ENCODE peak calls at places on chromosome 4, in six cellular contexts. F is HFF-Myc; R is body of pancreas; Z is pancreas; L is CD4-positive, alpha-beta T cell; Y is cardiac muscle cell. T is an unnamed sample.

GRCh38 chr4:52376107-52376704 is 282.9 kb downstream of the USP46 start:
- DNase-seq in Y (peak; percentile 73), Z (no peak), F (peak; percentile 24), L (no peak), R (no peak), T (peak; percentile 42)

GRCh38 chr4:47926667-47927258 is 12.4 kb upstream of the NFXL1 start:
- DNase-seq in F (no peak), Z (peak; percentile 43), R (peak; percentile 65), L (peak; percentile 30), Y (peak; percentile 89), T (peak; percentile 71)

GRCh38 chr4:78610546-78611214 is 59.1 kb downstream of the ANXA3 start:
- DNase-seq in L (no peak), Z (no peak), Y (no peak), F (peak; percentile 46), R (no peak), T (no peak)

GRCh38 chr4:2755821-2756690 is at the start of gene TNIP2:
- DNase-seq in Y (peak; percentile 88), L (peak; percentile 71), F (no peak), R (peak; percentile 92), Z (peak; percentile 88), T (peak; percentile 74)

GRCh38 chr4:139315221-139315675 is 13.0 kb upstream of the NDUFC1 start:
- DNase-seq in R (no peak), L (no peak), Y (no peak), F (no peak), Z (no peak), T (no peak)

GRCh38 chr4:119570401-119570800 is 58.2 kb downstream of the PDE5A start:
- DNase-seq in F (no peak), Z (no peak), L (no peak), Y (no peak), R (no peak), T (no peak)

GRCh38 chr4:168398589-168398988 is 80.0 kb upstream of the DDX60 start:
- DNase-seq in L (no peak), F (no peak), Z (no peak), Y (no peak), R (no peak), T (no peak)

GRCh38 chr4:6027392-6027791 is 9.2 kb upstream of the C4orf50 start:
- DNase-seq in R (no peak), Z (no peak), F (no peak), Y (no peak), L (no peak), T (no peak)

GRCh38 chr4:17690898-17691297 is 76.5 kb downstream of the MED28 start:
- DNase-seq in R (no peak), Y (no peak), L (no peak), Z (no peak), F (no peak), T (no peak)

GRCh38 chr4:3527914-3528876 is 4.0 kb downstream of the LRPAP1 start:
- DNase-seq in F (no peak), Y (peak; percentile 74), L (no peak), Z (peak; percentile 13), R (no peak), T (no peak)

GRCh38 chr4:126851391-126851790 is 781.4 kb upstream of the INTU start:
- DNase-seq in Z (no peak), Y (no peak), L (no peak), R (no peak), F (peak; percentile 21), T (no peak)

GRCh38 chr4:101347557-101348366 is 436 bp upstream of the PPP3CA start:
- DNase-seq in F (peak; percentile 84), Z (peak; percentile 99), L (peak; percentile 99), R (peak; percentile 99), Y (peak; percentile 98), T (peak; percentile 100)
- TF ChIP-seq CTCF in F (no peak), Z (no peak), L (no peak), R (no peak), Y (peak; percentile 23), T (no peak)

DNA sequence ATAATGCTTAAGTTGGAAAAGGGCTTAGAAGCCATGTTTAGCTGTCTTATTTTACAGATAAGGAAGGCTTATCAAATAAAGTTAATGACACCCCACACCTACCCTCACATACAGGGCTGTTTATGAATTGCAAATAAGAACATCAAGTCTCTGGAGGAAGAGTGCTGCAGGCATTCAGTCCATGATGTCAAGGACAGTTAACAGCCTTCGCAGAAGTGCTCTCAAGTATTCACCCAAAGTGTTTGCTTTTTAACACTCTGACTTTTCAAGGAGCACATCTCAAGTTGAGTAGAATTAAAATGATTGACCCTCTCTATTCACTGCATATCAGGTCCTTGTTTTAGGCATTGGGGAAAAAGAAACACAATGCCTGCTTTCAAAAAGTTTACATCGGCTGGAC is 328.7 kb downstream of the LDB2 start:
- DNase-seq in R (no peak), L (no peak), Y (no peak), Z (no peak), F (no peak), T (no peak)
- TF ChIP-seq CTCF in R (no peak), L (no peak), Y (no peak), Z (no peak), F (no peak), T (no peak)

GRCh38 chr4:41750158-41750623 is 1.7 kb upstream of the PHOX2B start:
- DNase-seq in Y (no peak), Z (no peak), R (no peak), L (no peak), F (no peak), T (no peak)

GRCh38 chr4:41752081-41752836 is 3.7 kb upstream of the PHOX2B start:
- DNase-seq in R (no peak), Y (no peak), L (no peak), F (no peak), Z (no peak), T (no peak)

GRCh38 chr4:41749650-41750049 is 1.1 kb upstream of the PHOX2B start:
- DNase-seq in F (no peak), R (no peak), Y (no peak), Z (no peak), L (no peak), T (no peak)

GRCh38 chr4:41750624-41751324 is 2.2 kb upstream of the PHOX2B start:
- DNase-seq in L (no peak), Y (no peak), Z (no peak), R (no peak), F (no peak), T (no peak)

GRCh38 chr4:41751325-41752061 is 3.0 kb upstream of the PHOX2B start:
- DNase-seq in F (no peak), Y (no peak), Z (no peak), L (no peak), R (no peak), T (peak; percentile 54)
- TF ChIP-seq CTCF in F (peak; percentile 66), Y (peak; percentile 20), Z (no peak), L (no peak), R (no peak), T (peak; percentile 36)

GRCh38 chr4:104693601-104694201 is 199.0 kb upstream of the CXXC4 start:
- DNase-seq in Y (no peak), Z (no peak), F (no peak), L (no peak), R (no peak), T (no peak)
- TF ChIP-seq CTCF in Y (peak; percentile 21), Z (peak; percentile 24), F (no peak), L (no peak), R (no peak), T (peak; percentile 28)

GRCh38 chr4:80072607-80073361 is at the start of gene ANTXR2:
- DNase-seq in L (peak; percentile 69), F (peak; percentile 93), R (peak; percentile 85), Z (peak; percentile 82), Y (peak; percentile 91), T (peak; percentile 83)

GRCh38 chr4:80071643-80072606 is 1.1 kb downstream of the ANTXR2 start:
- DNase-seq in L (peak; percentile 43), Y (peak; percentile 67), R (peak; percentile 29), Z (peak; percentile 49), F (no peak), T (peak; percentile 41)

GRCh38 chr4:80069108-80069836 is 3.8 kb downstream of the ANTXR2 start:
- DNase-seq in Y (no peak), Z (no peak), F (no peak), L (no peak), R (no peak), T (no peak)

GRCh38 chr4:80070880-80071620 is 2.0 kb downstream of the ANTXR2 start:
- DNase-seq in L (no peak), R (no peak), F (no peak), Z (no peak), Y (no peak), T (no peak)

GRCh38 chr4:80069837-80070788 is 2.9 kb downstream of the ANTXR2 start:
- DNase-seq in R (no peak), Y (no peak), Z (no peak), F (no peak), L (no peak), T (no peak)
- TF ChIP-seq CTCF in R (no peak), Y (no peak), Z (no peak), F (no peak), L (no peak), T (no peak)

GRCh38 chr4:152640058-152640921 is 39.5 kb downstream of the TMEM154 start:
- DNase-seq in L (no peak), F (no peak), R (peak; percentile 29), Y (peak; percentile 38), Z (no peak), T (no peak)
- TF ChIP-seq CTCF in L (peak; percentile 87), F (peak; percentile 33), R (peak; percentile 37), Y (peak; percentile 47), Z (peak; percentile 51), T (peak; percentile 91)

T was measured in endothelial cell.